ENCODE peak calls at places on chromosomes 6 and 20, in five cellular contexts. O is upper lobe of left lung, G is endothelial cell, X is glutamatergic neuron, H is AG09319. I is an unnamed sample.

GRCh38 chr6:104483225-104483834 is 376.4 kb downstream of the HACE1 start:
- DNase-seq in O (no peak), G (no peak), X (no peak), H (no peak), I (no peak)

GRCh38 chr6:139753198-139753861 is 378.9 kb upstream of the CITED2 start:
- DNase-seq in G (no peak), O (no peak), X (no peak), H (no peak), I (no peak)

GRCh38 chr6:34386316-34387137 is 5.9 kb downstream of the NUDT3 start:
- DNase-seq in X (no peak), G (no peak), O (no peak), H (no peak), I (no peak)

GRCh38 chr6:36249536-36249935 is 20.3 kb upstream of the PNPLA1 start:
- DNase-seq in H (no peak), X (no peak), O (no peak), G (no peak), I (no peak)

GRCh38 chr6:110334425-110335158 is 23.6 kb downstream of the METTL24 start:
- DNase-seq in X (peak; percentile 31), O (no peak), G (no peak), H (no peak), I (no peak)

GRCh38 chr6:89999154-89999553 is 104.9 kb downstream of the GJA10 start:
- DNase-seq in X (no peak), O (no peak), H (no peak), G (no peak), I (no peak)

GRCh38 chr6:150900049-150900448 is 34.5 kb downstream of the MTHFD1L start:
- DNase-seq in H (no peak), X (no peak), O (no peak), G (no peak), I (no peak)

GRCh38 chr6:20709451-20709850 is 175.2 kb downstream of the CDKAL1 start:
- DNase-seq in G (no peak), X (no peak), H (no peak), O (no peak), I (no peak)

GRCh38 chr6:104784884-104785283 is 74.8 kb downstream of the HACE1 start:
- DNase-seq in X (no peak), H (no peak), O (no peak), G (peak; percentile 13), I (no peak)

GRCh38 chr6:35400901-35401311 is 51.2 kb upstream of the FANCE start:
- DNase-seq in X (no peak), O (no peak), G (no peak), H (no peak), I (no peak)

GRCh38 chr20:561437-562231 is 18.0 kb upstream of the CSNK2A1 start:
- DNase-seq in G (peak; percentile 80), O (no peak), H (peak; percentile 32), X (peak; percentile 78), I (no peak)

GRCh38 chr20:54456972-54457371 is 18.4 kb upstream of the DOK5 start:
- DNase-seq in H (no peak), O (no peak), X (no peak), G (no peak), I (no peak)

GRCh38 chr20:47032969-47033578 is 138.4 kb downstream of the EYA2 start:
- DNase-seq in X (no peak), G (no peak), H (no peak), O (peak; percentile 17), I (no peak)

GRCh38 chr20:63854069-63854765 is 7.1 kb upstream of the ABHD16B start:
- DNase-seq in X (no peak), O (peak; percentile 70), G (no peak), H (no peak), I (no peak)

GRCh38 chr6:167099707-167100106 is 23.2 kb upstream of the CCR6 start:
- DNase-seq in H (no peak), O (no peak), X (no peak), G (no peak), I (no peak)

GRCh38 chr20:5528719-5529256 is 212.0 kb upstream of the PROKR2 start:
- DNase-seq in O (no peak), G (peak; percentile 69), H (peak; percentile 70), X (peak; percentile 62), I (peak; percentile 30)

GRCh38 chr20:21361266-21361665 is 36.1 kb downstream of the NKX2-4 start:
- DNase-seq in O (no peak), H (no peak), G (no peak), X (no peak), I (no peak)

GRCh38 chr20:4027590-4028265 is 12.4 kb upstream of the RNF24 start:
- DNase-seq in X (no peak), G (no peak), O (no peak), H (no peak), I (no peak)

GRCh38 chr20:4022386-4023350 is 7.3 kb upstream of the RNF24 start:
- DNase-seq in G (no peak), O (no peak), X (no peak), H (no peak), I (no peak)

GRCh38 chr20:4025679-4026078 is 10.3 kb upstream of the RNF24 start:
- DNase-seq in O (no peak), X (no peak), G (no peak), H (no peak), I (no peak)

GRCh38 chr20:4025125-4025524 is 9.8 kb upstream of the RNF24 start:
- DNase-seq in O (no peak), H (no peak), X (no peak), G (no peak), I (no peak)

GRCh38 chr20:4026093-4026601 is 10.8 kb upstream of the RNF24 start:
- DNase-seq in G (peak; percentile 25), O (no peak), X (no peak), H (peak; percentile 55), I (no peak)
- TF ChIP-seq CTCF in G (no peak), O (peak; percentile 11), X (no peak), H (peak; percentile 73), I (no peak)

DNA sequence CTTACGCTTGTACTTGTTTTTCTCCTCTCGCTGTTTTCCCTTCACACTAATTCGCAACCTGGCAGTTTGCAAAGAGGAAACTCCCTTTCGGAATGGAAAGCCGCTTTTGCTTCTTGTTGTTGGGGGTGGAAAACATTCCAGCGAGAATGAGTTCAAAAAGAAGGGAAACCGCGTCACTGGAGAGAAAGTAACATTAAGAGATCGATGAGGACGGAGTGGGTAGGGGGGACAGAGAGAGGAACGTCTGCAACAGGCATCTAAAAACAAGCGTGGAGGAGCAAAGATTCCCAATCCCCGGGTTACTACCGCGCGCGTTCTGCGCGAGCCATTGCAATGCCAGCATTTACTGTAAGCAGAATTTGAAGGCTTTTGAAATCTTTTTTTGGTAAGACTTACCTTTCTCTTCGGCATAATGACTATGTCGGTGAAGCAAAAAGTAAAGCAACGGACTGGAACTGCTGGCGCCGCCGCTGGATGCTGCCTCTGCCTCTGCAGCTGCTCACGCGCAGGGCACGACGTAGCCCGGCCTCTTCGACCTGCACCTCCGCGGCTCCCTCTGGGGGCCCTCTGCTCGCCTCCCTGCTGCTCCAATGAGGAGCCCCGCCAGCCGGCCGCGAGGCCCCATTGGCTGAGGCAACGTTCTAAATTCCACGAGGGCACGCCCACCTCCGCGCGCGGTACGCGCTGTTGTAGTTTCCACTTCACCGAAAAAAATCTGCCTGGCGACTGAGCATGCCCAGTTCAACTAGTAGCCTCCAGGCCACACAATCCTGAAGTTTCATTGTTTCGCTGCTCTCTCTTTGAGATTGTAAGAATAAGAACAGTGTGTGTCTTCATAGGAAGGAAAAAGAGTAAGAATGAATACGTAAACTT is at the start of gene HMGN3:
- DNase-seq in G (peak; percentile 94), X (peak; percentile 92), H (peak; percentile 79), O (peak; percentile 99), I (peak; percentile 84)
- TF ChIP-seq CTCF in G (no peak), X (no peak), H (peak; percentile 3), O (peak; percentile 40), I (no peak)

GRCh38 chr6:119966484-119966883 is 616.9 kb upstream of the MAN1A1 start:
- DNase-seq in G (no peak), X (no peak), H (no peak), O (no peak), I (no peak)
- TF ChIP-seq CTCF in G (no peak), X (no peak), H (no peak), O (no peak), I (no peak)

GRCh38 chr20:9617940-9618339 is 103.5 kb downstream of the LAMP5 start:
- DNase-seq in O (no peak), X (peak; percentile 23), G (peak; percentile 41), H (no peak), I (no peak)
- TF ChIP-seq CTCF in O (peak; percentile 51), X (no peak), G (no peak), H (peak; percentile 9), I (no peak)